ENCODE peak calls at places on chromosome 20, in ten cellular contexts. F is brain microvascular endothelial cell; X is fibroblast of mammary gland; C is CMK; L is MCF 10A; B is NCI-H187 treated with DMSO at 0.1 percent for 48 hours; G is HTR-8/SVneo; A is CD4-positive, CD25-positive, alpha-beta regulatory T cell; S is NT2/D1; P is psoas muscle. V is an unnamed sample.

GRCh38 chr20:34111057-34111711 is 859 bp downstream of the EIF2S2 start:
- DNase-seq in X (peak), G (no peak), L (peak), S (no peak), B (no peak), P (no peak), C (no peak), F (peak), A (no peak), V (peak)

GRCh38 chr20:14632906-14633305 is 295.5 kb upstream of the FLRT3 start:
- DNase-seq in C (no peak), F (no peak), L (no peak), X (peak), P (no peak), A (no peak), G (no peak), B (no peak), S (no peak), V (no peak)

GRCh38 chr20:37398750-37399621 is 53.0 kb downstream of the SRC start:
- DNase-seq in X (no peak), B (no peak), P (no peak), A (no peak), C (no peak), S (no peak), L (no peak), G (no peak), F (no peak), V (no peak)

GRCh38 chr20:10622657-10623418 is 51.0 kb downstream of the JAG1 start:
- DNase-seq in F (peak), S (no peak), A (no peak), C (peak), X (peak), L (no peak), B (no peak), P (peak), G (no peak), V (no peak)

GRCh38 chr20:17619351-17620093 is 49.6 kb downstream of the DSTN start:
- DNase-seq in P (peak), X (no peak), A (no peak), L (no peak), S (no peak), B (no peak), F (no peak), G (no peak), C (no peak), V (no peak)

GRCh38 chr20:54479138-54479906 is 3.9 kb downstream of the DOK5 start:
- DNase-seq in P (no peak), F (no peak), X (peak), L (peak), C (no peak), S (no peak), A (no peak), G (no peak), B (no peak), V (peak)

GRCh38 chr20:46798430-46798829 is 89.0 kb downstream of the SLC2A10 start:
- DNase-seq in A (no peak), F (no peak), P (no peak), C (no peak), B (no peak), L (no peak), S (no peak), G (no peak), X (no peak), V (no peak)

GRCh38 chr20:32203556-32204484 is 3.7 kb downstream of the PLAGL2 start:
- DNase-seq in P (no peak), X (peak), C (no peak), F (no peak), A (no peak), B (no peak), G (no peak), L (peak), S (no peak), V (peak)

GRCh38 chr20:46112430-46113020 is 5.6 kb upstream of the CD40 start:
- DNase-seq in B (no peak), F (no peak), S (no peak), L (no peak), C (no peak), G (no peak), A (no peak), X (no peak), P (no peak), V (no peak)

GRCh38 chr20:31718952-31719643 is 3.6 kb downstream of the BCL2L1 start:
- DNase-seq in P (no peak), B (no peak), G (no peak), F (no peak), A (no peak), L (peak), S (no peak), X (no peak), C (no peak), V (peak)

GRCh38 chr20:54070187-54070987 is at the start of gene BCAS1:
- DNase-seq in B (no peak), F (no peak), L (no peak), G (no peak), P (no peak), X (no peak), A (no peak), C (no peak), S (no peak), V (no peak)

GRCh38 chr20:47791084-47791599 is 5.9 kb upstream of the SULF2 start:
- DNase-seq in S (no peak), L (peak), C (no peak), P (no peak), G (no peak), A (no peak), B (no peak), X (peak), F (no peak), V (no peak)

GRCh38 chr20:24745617-24746350 is 203.3 kb upstream of the CST7 start:
- DNase-seq in C (no peak), L (no peak), G (no peak), P (no peak), F (no peak), B (no peak), X (no peak), A (no peak), S (no peak), V (no peak)

GRCh38 chr20:37914672-37915433 is 11.9 kb downstream of the VSTM2L start:
- DNase-seq in C (no peak), S (peak), L (no peak), F (no peak), A (no peak), B (no peak), X (no peak), G (no peak), P (no peak), V (peak)

GRCh38 chr20:63125893-63126601 is 89.9 kb downstream of the YTHDF1 start:
- DNase-seq in B (no peak), P (peak), L (no peak), C (no peak), S (no peak), G (no peak), X (no peak), A (no peak), F (no peak), V (no peak)

V was measured in left kidney.